ENCODE peak calls at places on chromosomes 1 and 21, in six cellular contexts. J is HepG2, Q is HCT116, S is K562, D is GM12878, T is H1. Y is an unnamed sample.

GRCh38 chr1:67754526-67754920 is 69.5 kb downstream of the GADD45A start:
- DNase-seq in J (no peak), Q (no peak), S (no peak), D (no peak), T (no peak), Y (no peak)

GRCh38 chr1:47894718-47895393 is 102.3 kb downstream of the TRABD2B start:
- DNase-seq in J (no peak), Q (no peak), S (no peak), D (no peak), T (peak; percentile 55), Y (peak; percentile 74)

GRCh38 chr1:89884718-89885596 is 64.1 kb downstream of the LRRC8D start:
- DNase-seq in J (no peak), Q (no peak), S (no peak), D (no peak), T (no peak), Y (no peak)

GRCh38 chr1:25590096-25590824 is 26.3 kb upstream of the MAN1C1 start:
- DNase-seq in J (no peak), Q (no peak), S (no peak), D (no peak), T (no peak), Y (no peak)

GRCh38 chr1:67227196-67227595 is 60.9 kb downstream of the IL23R start:
- DNase-seq in J (no peak), Q (no peak), S (no peak), D (no peak), T (no peak), Y (no peak)

GRCh38 chr1:40868051-40868723 is 6.0 kb upstream of the CITED4 start:
- DNase-seq in J (peak; percentile 87), Q (no peak), S (peak; percentile 48), D (no peak), T (no peak), Y (peak; percentile 88)

GRCh38 chr1:211925016-211925415 is 94.5 kb upstream of the LPGAT1 start:
- DNase-seq in J (no peak), Q (no peak), S (peak; percentile 45), D (no peak), T (peak; percentile 55), Y (no peak)

GRCh38 chr1:206479164-206480125 is 9.2 kb downstream of the IKBKE start:
- DNase-seq in J (peak; percentile 58), Q (no peak), S (peak; percentile 87), D (no peak), T (peak; percentile 81), Y (peak; percentile 82)

GRCh38 chr1:74583365-74583764 is 71.0 kb upstream of the LRRC53 start:
- DNase-seq in J (no peak), Q (no peak), S (no peak), D (no peak), T (no peak), Y (no peak)

DNA sequence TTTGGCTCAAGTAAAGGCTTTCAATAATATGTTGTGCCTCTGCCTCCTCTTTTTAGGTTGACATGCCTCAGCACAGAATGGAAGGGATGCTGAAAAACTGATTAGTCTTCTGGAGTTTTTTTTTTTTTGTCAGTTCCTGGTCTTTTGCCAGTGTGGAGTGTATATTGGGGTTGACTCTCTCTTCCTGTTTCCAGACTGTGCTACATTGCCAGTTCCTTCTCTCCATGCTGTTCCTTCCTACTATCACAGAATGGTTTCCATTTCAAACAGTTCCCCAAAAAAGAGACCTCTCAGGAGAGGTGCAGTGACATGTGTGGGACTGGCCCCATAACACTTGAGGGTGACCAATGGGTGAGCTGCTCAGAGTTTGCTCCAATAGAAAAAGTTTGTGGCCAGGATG is 101.7 kb upstream of the ETV3 start:
- DNase-seq in J (no peak), Q (no peak), S (no peak), D (no peak), T (no peak), Y (no peak)
- TF ChIP-seq JUND in J (no peak), Q (no peak), S (no peak), D (no peak), T (no peak), Y (no peak)

GRCh38 chr21:31576428-31576827 is 83.1 kb upstream of the SOD1 start:
- DNase-seq in J (no peak), Q (no peak), S (no peak), D (no peak), T (no peak), Y (peak; percentile 26)
- TF ChIP-seq JUND in J (no peak), Q (no peak), S (no peak), D (no peak), T (no peak), Y (no peak)

GRCh38 chr1:217244946-217245345 is 385.9 kb downstream of the GPATCH2 start:
- DNase-seq in J (no peak), Q (no peak), S (no peak), D (no peak), T (no peak), Y (no peak)
- TF ChIP-seq JUND in J (no peak), Q (no peak), S (no peak), D (no peak), T (no peak), Y (no peak)

GRCh38 chr1:108878678-108879077 is 1.9 kb downstream of the GPSM2 start:
- DNase-seq in J (no peak), Q (no peak), S (no peak), D (no peak), T (no peak), Y (no peak)

GRCh38 chr1:108881369-108881768 is 4.6 kb downstream of the GPSM2 start:
- DNase-seq in J (no peak), Q (no peak), S (no peak), D (no peak), T (no peak), Y (no peak)

GRCh38 chr1:108880850-108881249 is 4.1 kb downstream of the GPSM2 start:
- DNase-seq in J (no peak), Q (no peak), S (no peak), D (no peak), T (no peak), Y (peak; percentile 7)

GRCh38 chr1:108877324-108877812 is 583 bp downstream of the GPSM2 start:
- DNase-seq in J (no peak), Q (no peak), S (no peak), D (no peak), T (no peak), Y (no peak)

DNA sequence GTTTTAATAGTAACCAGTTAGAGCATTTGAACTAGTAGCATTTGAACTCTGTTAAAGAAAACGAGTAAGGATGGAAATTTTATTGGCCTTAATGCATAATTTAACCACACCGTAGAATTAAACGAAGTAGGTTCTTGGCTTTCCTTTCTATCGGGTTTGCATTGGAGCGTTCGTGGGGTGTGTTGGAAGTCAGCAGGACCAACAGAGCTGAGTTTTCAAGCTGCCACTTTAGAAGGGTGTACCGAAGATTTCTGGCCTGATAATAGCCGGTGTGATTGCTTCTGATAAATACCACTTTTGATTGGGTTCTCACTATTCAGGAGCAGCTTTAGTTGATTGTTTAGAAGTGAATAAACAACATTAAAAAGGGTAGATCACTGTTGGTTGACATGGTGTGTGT is 1.1 kb downstream of the GPSM2 start:
- DNase-seq in J (no peak), Q (no peak), S (no peak), D (no peak), T (no peak), Y (no peak)
- TF ChIP-seq JUND in J (no peak), Q (no peak), S (no peak), D (no peak), T (no peak), Y (no peak)

GRCh38 chr1:31811605-31812004 is 4.2 kb downstream of the SPOCD1 start:
- DNase-seq in J (peak; percentile 35), Q (no peak), S (peak; percentile 67), D (no peak), T (no peak), Y (no peak)

GRCh38 chr1:31814041-31814511 is 1.7 kb downstream of the SPOCD1 start:
- DNase-seq in J (no peak), Q (no peak), S (no peak), D (no peak), T (no peak), Y (no peak)

GRCh38 chr1:31814631-31815306 is 1.1 kb downstream of the SPOCD1 start:
- DNase-seq in J (no peak), Q (no peak), S (no peak), D (no peak), T (no peak), Y (no peak)

GRCh38 chr1:31809698-31810097 is 6.1 kb downstream of the SPOCD1 start:
- DNase-seq in J (no peak), Q (no peak), S (no peak), D (no peak), T (no peak), Y (no peak)

DNA sequence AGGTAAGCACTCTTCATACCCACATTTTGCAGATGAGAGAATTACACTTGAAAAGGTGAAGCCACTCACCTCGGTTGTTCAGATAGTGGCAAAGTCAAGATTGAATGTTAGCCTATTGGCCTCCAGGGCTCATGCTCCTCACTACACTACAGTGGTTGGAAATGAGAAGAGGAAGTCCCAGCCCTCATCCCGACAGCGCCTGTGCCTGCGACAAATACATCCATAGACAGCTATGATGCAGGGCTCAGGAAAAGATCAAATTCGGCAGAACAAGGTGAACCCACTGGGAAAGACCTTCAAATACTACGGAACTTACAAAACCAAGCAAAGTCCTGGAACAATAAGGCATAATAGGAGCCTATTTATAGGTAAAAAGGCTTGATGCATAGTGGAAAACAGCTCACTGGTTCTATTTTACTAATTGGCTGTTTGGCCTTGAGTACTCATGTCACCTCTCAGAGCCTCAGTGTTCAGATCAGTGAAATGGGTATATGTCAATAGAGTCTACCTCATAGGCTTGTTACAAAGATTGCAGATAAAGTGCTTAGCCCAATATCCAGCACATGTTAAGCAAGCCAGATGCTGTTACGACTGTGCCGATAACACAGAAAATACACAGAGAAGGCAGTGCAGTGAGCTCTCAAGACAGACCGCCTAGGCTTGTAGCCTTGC is 3.5 kb downstream of the SPOCD1 start:
- DNase-seq in J (no peak), Q (no peak), S (peak; percentile 13), D (no peak), T (no peak), Y (no peak)
- TF ChIP-seq JUND in J (no peak), Q (no peak), S (no peak), D (no peak), T (no peak), Y (no peak)

GRCh38 chr1:116150368-116150767 is 39.2 kb downstream of the MAB21L3 start:
- DNase-seq in J (no peak), Q (no peak), S (no peak), D (no peak), T (no peak), Y (no peak)

GRCh38 chr1:116152950-116153691 is 41.9 kb downstream of the MAB21L3 start:
- DNase-seq in J (peak; percentile 97), Q (no peak), S (no peak), D (no peak), T (no peak), Y (no peak)

GRCh38 chr1:116153692-116154031 is 42.5 kb downstream of the MAB21L3 start:
- DNase-seq in J (no peak), Q (no peak), S (no peak), D (no peak), T (no peak), Y (no peak)

GRCh38 chr1:116152577-116152943 is 41.4 kb downstream of the MAB21L3 start:
- DNase-seq in J (no peak), Q (no peak), S (peak; percentile 33), D (no peak), T (no peak), Y (no peak)

GRCh38 chr1:116151739-116152576 is 40.8 kb downstream of the MAB21L3 start:
- DNase-seq in J (no peak), Q (peak; percentile 26), S (peak; percentile 94), D (peak; percentile 23), T (peak; percentile 89), Y (peak; percentile 84)
- TF ChIP-seq JUND in J (no peak), Q (no peak), S (peak; percentile 43), D (no peak), T (no peak), Y (no peak)